ENCODE peak calls at places on chromosomes 5 and 9, in four cellular contexts. E, A, N and Q are unnamed samples.

GRCh38 chr5:11596657-11597071 is 307.6 kb downstream of the CTNND2 start:
- DNase-seq in E (no peak), A (no peak), N (no peak), Q (no peak)

GRCh38 chr5:125053179-125053578 is 306.7 kb upstream of the ZNF608 start:
- DNase-seq in E (no peak), A (no peak), N (no peak), Q (no peak)

GRCh38 chr9:89731262-89731980 is 126.6 kb downstream of the GADD45G start:
- DNase-seq in E (no peak), A (no peak), N (no peak), Q (no peak)

GRCh38 chr9:69943146-69943545 is 100.5 kb upstream of the MAMDC2 start:
- DNase-seq in E (no peak), A (no peak), N (no peak), Q (no peak)

GRCh38 chr5:66440202-66440680 is 156.0 kb upstream of the MAST4 start:
- DNase-seq in E (no peak), A (peak), N (no peak), Q (peak)

GRCh38 chr5:79173626-79174025 is 62.0 kb downstream of the BHMT start:
- DNase-seq in E (no peak), A (no peak), N (no peak), Q (no peak)

GRCh38 chr5:161535762-161536161 is 10.8 kb downstream of the GABRB2 start:
- DNase-seq in E (no peak), A (no peak), N (no peak), Q (no peak)

GRCh38 chr5:172713113-172713808 is 57.7 kb downstream of the DUSP1 start:
- DNase-seq in E (peak), A (peak), N (peak), Q (peak)

GRCh38 chr5:12707560-12707959 is 803.3 kb upstream of the CTNND2 start:
- DNase-seq in E (no peak), A (no peak), N (no peak), Q (no peak)

GRCh38 chr5:164481270-164481669 is 975.9 kb downstream of the MAT2B start:
- DNase-seq in E (no peak), A (no peak), N (no peak), Q (no peak)

GRCh38 chr5:31225118-31225517 is 31.6 kb downstream of the CDH6 start:
- DNase-seq in E (no peak), A (no peak), N (no peak), Q (no peak)

GRCh38 chr9:78940121-78940855 is 631.5 kb upstream of the TLE4 start:
- DNase-seq in E (no peak), A (no peak), N (no peak), Q (no peak)